ENCODE peak calls at places on chromosomes 7 and 10, in four cellular contexts. K is endothelial cell of umbilical vein, O is sigmoid colon, S is mammary epithelial cell. C is an unnamed sample.

GRCh38 chr7:19442016-19442785 is 266.6 kb downstream of the POLR1F start:
- DNase-seq in K (peak; percentile 30), O (no peak), S (peak; percentile 26), C (no peak)

GRCh38 chr10:32245760-32246159 is 101.2 kb downstream of the EPC1 start:
- DNase-seq in O (no peak), S (no peak), K (no peak), C (no peak)

GRCh38 chr7:42964293-42964692 is 32.1 kb downstream of the MRPL32 start:
- DNase-seq in S (no peak), K (no peak), O (no peak), C (no peak)

GRCh38 chr7:151012031-151012692 is 12.1 kb downstream of the ATG9B start:
- DNase-seq in O (no peak), S (no peak), K (no peak), C (no peak)

GRCh38 chr10:102358717-102359382 is 36.7 kb upstream of the NFKB2 start:
- DNase-seq in S (no peak), O (no peak), K (no peak), C (no peak)

GRCh38 chr10:128854965-128855364 is 612.1 kb upstream of the MGMT start:
- DNase-seq in K (peak; percentile 4), S (no peak), O (peak; percentile 87), C (peak; percentile 69)

GRCh38 chr10:95330966-95331453 is 40.2 kb upstream of the PDLIM1 start:
- DNase-seq in O (no peak), S (no peak), K (peak; percentile 30), C (no peak)

GRCh38 chr7:11327633-11328032 is 354.0 kb downstream of the PHF14 start:
- DNase-seq in K (no peak), O (no peak), S (no peak), C (no peak)

GRCh38 chr7:150451833-150452431 is 1.5 kb downstream of the GIMAP8 start:
- DNase-seq in K (peak; percentile 72), O (no peak), S (no peak), C (no peak)

GRCh38 chr10:50393784-50394183 is 142.5 kb upstream of the ASAH2 start:
- DNase-seq in K (peak; percentile 57), S (no peak), O (no peak), C (no peak)

DNA sequence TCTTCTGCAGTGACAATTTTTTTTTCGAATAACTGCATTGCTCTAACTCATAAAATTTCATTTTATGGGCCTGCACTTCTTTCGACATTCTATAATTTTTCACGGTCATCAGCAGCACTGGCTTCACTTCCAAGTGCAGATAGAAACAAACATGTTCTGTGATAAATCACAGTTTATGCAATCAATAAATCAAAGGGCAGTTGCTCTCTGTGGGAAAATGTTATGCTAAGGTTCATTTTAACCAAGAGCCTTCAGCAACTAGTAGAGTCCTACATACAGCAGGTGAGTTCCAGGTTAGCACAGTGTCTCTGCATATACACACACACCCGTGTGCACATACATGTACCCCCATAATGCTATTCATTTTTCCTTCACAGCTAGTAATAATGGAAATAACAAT is 100.0 kb downstream of the GPAM start:
- DNase-seq in K (no peak), O (no peak), S (no peak), C (no peak)
- H3K36me3 ChIP-seq in K (no peaks in the 10 kb centered on the region), O (no peaks in the 10 kb centered on the region), S (no peaks in the 10 kb centered on the region), C (no peaks in the 10 kb centered on the region)

GRCh38 chr10:30431435-30431911 is 2.5 kb upstream of the MAP3K8 start:
- DNase-seq in K (no peak), S (peak; percentile 54), O (no peak), C (no peak)
- H3K4me3 ChIP-seq in K (no peak overlapping the region), S (no peak overlapping the region), O (no peak overlapping the region), C (no peak overlapping the region)

GRCh38 chr10:86757110-86757790 is 831 bp downstream of the BMPR1A start:
- DNase-seq in O (peak; percentile 82), K (no peak), S (peak; percentile 51), C (peak; percentile 73)
- TF ChIP-seq CTCF in O (no peak), K (no peak), S (peak; percentile 16), C (no peak)

DNA sequence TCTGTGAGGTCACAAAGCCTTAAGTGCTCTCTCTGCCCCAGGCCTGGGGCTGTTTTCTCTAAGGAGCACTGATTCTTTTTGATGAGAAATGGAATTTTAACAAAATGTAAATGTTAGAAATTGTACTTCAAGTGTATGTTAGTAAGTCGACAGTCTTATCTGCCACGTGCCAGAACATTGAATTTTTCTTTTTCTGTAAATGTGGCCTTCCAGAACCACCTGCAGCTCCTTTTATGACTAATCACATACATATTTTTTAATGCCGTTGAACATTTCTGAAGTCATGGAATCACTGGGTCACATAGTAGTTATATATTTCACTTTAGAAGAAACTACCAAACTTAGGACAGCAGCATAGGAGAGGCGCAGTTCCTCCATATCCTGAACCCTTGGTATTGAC is 38.0 kb downstream of the UBE3C start:
- DNase-seq in S (no peak), K (no peak), O (no peak), C (no peak)
- H3K36me3 ChIP-seq in S (peaks cover 60% of the 10 kb centered on the region), K (peaks cover 21% of the 10 kb centered on the region), O (peaks cover 93% of the 10 kb centered on the region), C (peaks cover 54% of the 10 kb centered on the region)

GRCh38 chr10:104906112-104906511 is 265.0 kb downstream of the SORCS3 start:
- DNase-seq in S (no peak), K (no peak), O (no peak), C (no peak)
- H3K4me3 ChIP-seq in S (no peak overlapping the region), K (no peak overlapping the region), O (no peak overlapping the region), C (no peak overlapping the region)

GRCh38 chr10:126598009-126598408 is 72.5 kb downstream of the C10orf90 start:
- DNase-seq in K (peak; percentile 10), O (no peak), S (peak; percentile 26), C (peak; percentile 86)
- TF ChIP-seq CTCF in K (peak; percentile 39), O (no peak), S (peak; percentile 70), C (peak; percentile 33)

GRCh38 chr7:155766386-155766785 is 45.9 kb downstream of the SHH start:
- DNase-seq in K (no peak), S (no peak), O (no peak), C (no peak)

GRCh38 chr7:155767562-155768437 is 44.5 kb downstream of the SHH start:
- DNase-seq in O (no peak), S (no peak), K (no peak), C (no peak)

GRCh38 chr7:155773531-155773930 is 38.7 kb downstream of the SHH start:
- DNase-seq in K (no peak), S (no peak), O (no peak), C (no peak)

GRCh38 chr7:155770186-155770585 is 42.1 kb downstream of the SHH start:
- DNase-seq in K (no peak), S (no peak), O (no peak), C (no peak)

GRCh38 chr7:155769701-155770100 is 42.6 kb downstream of the SHH start:
- DNase-seq in S (no peak), O (no peak), K (no peak), C (no peak)
- H3K36me3 ChIP-seq in S (peaks cover 14% of the 10 kb centered on the region), O (peaks cover 87% of the 10 kb centered on the region), K (peaks cover 27% of the 10 kb centered on the region), C (peaks cover 28% of the 10 kb centered on the region)

DNA sequence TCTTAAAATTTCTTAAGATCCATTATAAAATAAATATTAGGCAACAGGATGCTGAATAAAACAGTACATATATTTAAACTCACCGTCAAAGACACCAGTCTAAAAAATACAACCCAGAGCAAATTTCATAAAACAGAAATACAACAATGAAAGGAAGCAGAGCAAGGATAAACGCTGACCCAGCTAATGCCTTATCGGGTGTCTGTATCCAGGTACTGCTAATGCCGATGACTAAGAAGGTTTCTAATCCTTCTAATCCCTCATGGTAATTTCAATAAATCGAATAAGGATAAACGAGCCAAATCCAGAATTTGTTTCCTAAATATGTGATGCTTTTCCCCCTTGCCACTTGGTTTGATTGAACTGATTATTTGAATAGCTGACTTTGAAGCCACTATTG is 1.7 kb downstream of the HYCC1 start:
- DNase-seq in O (no peak), S (no peak), K (peak; percentile 40), C (no peak)
- H3K4me3 ChIP-seq in O (peak overlapping the region; percentile 84), S (peak overlapping the region; percentile 72), K (no peak overlapping the region), C (no peak overlapping the region)

C was measured in pancreas.